ENCODE peak calls at places on chromosome 5, in four cellular contexts. G is H1, A is GM12878, D is HepG2. J is an unnamed sample.
A peak's percentile ranks its signal among the peaks of the same experiment; 100 is the strongest.

GRCh38 chr5:6576861-6577501 is 55.9 kb downstream of the NSUN2 start:
- DNase-seq in G (no peak), A (peak; percentile 4), D (peak; percentile 34), J (peak; percentile 56)

GRCh38 chr5:111945535-111945934 is 188.5 kb upstream of the NREP start:
- DNase-seq in G (no peak), A (no peak), D (no peak), J (no peak)

GRCh38 chr5:132665681-132666080 is 7.7 kb downstream of the IL13 start:
- DNase-seq in G (no peak), A (no peak), D (no peak), J (peak; percentile 31)

GRCh38 chr5:116699348-116699747 is 124.7 kb upstream of the SEMA6A start:
- DNase-seq in G (no peak), A (no peak), D (no peak), J (no peak)

GRCh38 chr5:91281409-91281808 is 101.7 kb downstream of the ARRDC3 start:
- DNase-seq in G (no peak), A (no peak), D (no peak), J (no peak)

GRCh38 chr5:132655821-132656773 is 1.9 kb upstream of the IL13 start:
- DNase-seq in G (no peak), A (no peak), D (no peak), J (no peak)

GRCh38 chr5:4720831-4721230 is 419.3 kb upstream of the ADAMTS16 start:
- DNase-seq in G (no peak), A (no peak), D (no peak), J (no peak)

GRCh38 chr5:125725686-125726085 is 697.5 kb upstream of the GRAMD2B start:
- DNase-seq in G (no peak), A (no peak), D (no peak), J (no peak)

GRCh38 chr5:128035689-128036088 is 47.9 kb upstream of the SLC12A2 start:
- DNase-seq in G (no peak), A (no peak), D (no peak), J (no peak)

GRCh38 chr5:45264447-45264846 is 431.7 kb downstream of the HCN1 start:
- DNase-seq in G (no peak), A (no peak), D (no peak), J (no peak)
- TF ChIP-seq BRCA1 in G (no peak), A (no peak), D (no peak), J (no peak)

GRCh38 chr5:95822038-95822407 is 503 bp downstream of the GLRX start:
- DNase-seq in G (no peak), A (no peak), D (no peak), J (peak; percentile 80)

GRCh38 chr5:95822408-95823240 is at the start of gene GLRX:
- DNase-seq in G (peak; percentile 47), A (no peak), D (peak; percentile 65), J (peak; percentile 70)

GRCh38 chr5:95823241-95823737 is 763 bp upstream of the GLRX start:
- DNase-seq in G (no peak), A (no peak), D (no peak), J (no peak)

GRCh38 chr5:95824747-95825146 is 2.2 kb upstream of the GLRX start:
- DNase-seq in G (no peak), A (no peak), D (no peak), J (no peak)

DNA sequence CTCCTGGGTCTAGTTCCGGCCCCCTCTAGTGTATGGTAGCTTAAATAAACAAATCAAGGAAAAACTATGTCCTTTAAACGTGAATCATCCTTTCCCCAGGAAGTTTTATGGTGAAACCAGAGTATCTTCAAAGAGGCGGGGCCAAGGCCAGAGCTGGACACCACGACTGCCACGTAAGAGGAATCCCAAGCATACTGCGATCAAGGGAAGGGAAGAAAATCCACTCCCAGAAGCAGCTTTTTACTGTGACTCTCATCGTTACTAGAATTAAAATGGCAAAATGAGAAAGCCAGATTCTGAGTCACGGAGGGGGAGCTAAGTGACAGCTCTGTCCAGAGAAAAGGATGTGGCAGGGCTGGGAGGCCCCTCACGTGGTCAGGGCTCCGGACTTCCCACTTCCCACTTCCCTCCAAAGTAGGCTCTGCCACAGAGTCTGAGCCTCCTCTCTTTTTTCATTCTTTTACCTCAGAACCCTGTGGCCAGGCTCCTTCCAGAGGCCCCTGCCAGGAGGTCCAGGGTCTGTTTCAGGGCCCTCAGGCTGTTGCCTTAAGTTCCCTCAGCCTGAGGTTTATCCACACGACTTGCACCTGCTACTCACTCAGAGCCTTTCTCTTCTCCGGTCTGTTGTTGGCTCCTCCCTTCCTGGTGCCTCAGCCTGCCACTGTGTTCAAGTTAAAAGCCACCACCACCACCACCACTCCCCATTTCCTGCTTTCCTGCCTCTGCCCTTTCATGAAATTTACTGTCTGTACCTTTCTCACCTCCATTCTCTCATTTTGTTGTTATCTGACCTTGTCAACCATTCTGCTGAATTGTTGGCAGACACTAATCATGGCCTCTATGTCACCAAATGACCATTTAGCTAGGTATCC is 1.4 kb upstream of the GLRX start:
- DNase-seq in G (no peak), A (no peak), D (peak; percentile 89), J (peak; percentile 46)
- TF ChIP-seq SIN3A in G (no peak), A (no peak), D (peak; percentile 47), J (no peak)

GRCh38 chr5:9468070-9468388 is 77.8 kb downstream of the SEMA5A start:
- DNase-seq in G (no peak), A (no peak), D (no peak), J (no peak)
- TF ChIP-seq USF2 in G (no peak), A (no peak), D (no peak), J (no peak)

DNA sequence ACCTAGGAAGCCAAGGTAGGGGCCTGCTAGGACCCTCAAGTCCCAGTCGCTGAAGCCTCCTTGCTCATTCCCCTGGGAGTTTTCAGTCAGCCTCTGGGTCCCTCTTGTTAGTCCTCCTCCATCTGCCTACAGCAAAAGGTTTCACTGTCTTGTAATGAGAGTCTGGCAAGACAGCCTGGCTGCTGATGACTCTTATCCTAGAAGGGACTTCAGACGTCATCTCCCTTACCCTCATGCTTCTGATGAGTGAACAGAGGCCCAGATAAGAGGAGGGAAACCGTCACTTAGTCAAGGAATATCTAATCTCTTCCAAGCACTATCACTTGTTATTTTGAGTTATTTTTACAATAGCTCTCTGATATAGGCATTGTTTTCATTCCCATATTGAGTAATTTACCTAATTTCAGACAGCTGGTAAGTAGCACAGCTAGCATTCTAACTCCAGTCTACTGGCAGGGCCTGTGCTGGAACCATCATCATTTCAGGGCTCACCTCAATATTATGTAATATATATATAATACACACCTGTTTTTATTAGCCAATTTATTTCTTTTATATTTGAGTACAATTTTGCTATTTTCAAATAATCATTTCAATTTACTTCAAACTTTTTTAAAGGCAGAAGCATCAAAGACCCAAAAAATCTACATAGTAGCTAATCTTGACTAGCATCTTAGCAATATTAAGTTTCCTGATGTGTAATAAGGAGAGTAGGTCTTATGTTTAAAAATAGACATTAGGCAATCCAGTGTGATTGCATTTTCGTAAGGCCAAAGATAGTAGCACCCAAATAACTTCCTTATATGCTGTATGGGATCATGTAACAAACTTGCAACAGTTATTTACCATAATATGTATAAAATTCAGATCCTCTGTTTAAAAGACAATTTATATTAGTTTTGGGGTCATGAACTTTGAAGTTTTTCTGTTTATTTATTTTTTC is 7.9 kb downstream of the CMYA5 start:
- DNase-seq in G (no peak), A (no peak), D (no peak), J (peak; percentile 14)
- TF ChIP-seq BRCA1 in G (no peak), A (no peak), D (no peak), J (no peak)

J was measured in K562.